ENCODE peak calls at places on chromosomes 7 and 10, in nine cellular contexts. Q, S, P, F, X, I, Z, L and T are unnamed samples.

GRCh38 chr7:137462074-137462715 is 118.7 kb upstream of the PTN start:
- DNase-seq in Q (no peak), S (no peak), P (no peak), F (no peak), X (no peak), I (no peak), Z (no peak), L (no peak), T (no peak)

GRCh38 chr7:16914771-16915170 is 33.0 kb upstream of the AGR3 start:
- DNase-seq in Q (no peak), S (no peak), P (no peak), F (no peak), X (no peak), I (peak; percentile 77), Z (no peak), L (no peak), T (no peak)

GRCh38 chr10:55628260-55628701 is 732.8 kb downstream of the ZWINT start:
- DNase-seq in Q (no peak), S (no peak), P (no peak), F (peak; percentile 54), X (no peak), I (no peak), Z (peak; percentile 70), L (no peak), T (no peak)

GRCh38 chr7:2953099-2953498 is 90.6 kb downstream of the CARD11 start:
- DNase-seq in Q (no peak), S (peak; percentile 34), P (no peak), F (no peak), X (no peak), I (no peak), Z (no peak), L (no peak), T (no peak)

GRCh38 chr10:97025613-97026242 is 160.0 kb downstream of the SLIT1 start:
- DNase-seq in Q (no peak), S (peak; percentile 53), P (peak; percentile 47), F (peak; percentile 21), X (no peak), I (peak; percentile 53), Z (no peak), L (peak; percentile 4), T (peak; percentile 30)

GRCh38 chr10:126242352-126243260 is 145.7 kb downstream of the ADAM12 start:
- DNase-seq in Q (peak; percentile 35), S (peak; percentile 11), P (no peak), F (peak; percentile 55), X (no peak), I (peak; percentile 96), Z (no peak), L (peak; percentile 91), T (no peak)

GRCh38 chr10:46098379-46098778 is 52.3 kb upstream of the MSMB start:
- DNase-seq in Q (no peak), S (no peak), P (no peak), F (no peak), X (no peak), I (no peak), Z (no peak), L (no peak), T (no peak)

GRCh38 chr10:33801705-33802104 is 467.2 kb upstream of the NRP1 start:
- DNase-seq in Q (no peak), S (no peak), P (no peak), F (no peak), X (no peak), I (peak; percentile 87), Z (no peak), L (no peak), T (no peak)

GRCh38 chr10:132640326-132641125 is 102.9 kb downstream of the INPP5A start:
- DNase-seq in Q (no peak), S (no peak), P (no peak), F (no peak), X (no peak), I (no peak), Z (no peak), L (no peak), T (no peak)

GRCh38 chr10:22345301-22346086 is at the start of gene SPAG6:
- DNase-seq in Q (peak; percentile 21), S (peak; percentile 42), P (peak; percentile 31), F (peak; percentile 70), X (peak; percentile 73), I (no peak), Z (peak; percentile 76), L (no peak), T (no peak)

GRCh38 chr10:69400936-69401335 is 15.8 kb downstream of the TACR2 start:
- DNase-seq in Q (no peak), S (no peak), P (no peak), F (no peak), X (no peak), I (no peak), Z (no peak), L (no peak), T (no peak)

GRCh38 chr7:129665013-129665401 is 53.5 kb downstream of the NRF1 start:
- DNase-seq in Q (no peak), S (no peak), P (no peak), F (no peak), X (no peak), I (peak; percentile 85), Z (no peak), L (no peak), T (no peak)

GRCh38 chr7:100963874-100964273 is 5.5 kb upstream of the MUC12 start:
- DNase-seq in Q (no peak), S (no peak), P (no peak), F (no peak), X (no peak), I (no peak), Z (no peak), L (no peak), T (no peak)

GRCh38 chr10:29113251-29113945 is 175.5 kb upstream of the LYZL1 start:
- DNase-seq in Q (no peak), S (no peak), P (no peak), F (no peak), X (no peak), I (no peak), Z (no peak), L (no peak), T (no peak)

GRCh38 chr7:92778972-92779371 is 57.4 kb downstream of the CDK6 start:
- DNase-seq in Q (no peak), S (peak; percentile 87), P (no peak), F (no peak), X (no peak), I (peak; percentile 58), Z (no peak), L (no peak), T (no peak)

GRCh38 chr7:95649546-95649945 is 53.2 kb upstream of the PDK4 start:
- DNase-seq in Q (no peak), S (no peak), P (no peak), F (no peak), X (no peak), I (no peak), Z (no peak), L (no peak), T (no peak)

GRCh38 chr7:40810274-40810673 is 675.5 kb downstream of the SUGCT start:
- DNase-seq in Q (no peak), S (no peak), P (no peak), F (no peak), X (no peak), I (peak; percentile 79), Z (no peak), L (no peak), T (no peak)

GRCh38 chr7:98755138-98755898 is 114.5 kb downstream of the TMEM130 start:
- DNase-seq in Q (no peak), S (peak; percentile 27), P (no peak), F (no peak), X (no peak), I (peak; percentile 50), Z (no peak), L (no peak), T (no peak)

GRCh38 chr7:46651070-46651469 is 730.0 kb upstream of the IGFBP3 start:
- DNase-seq in Q (no peak), S (no peak), P (no peak), F (no peak), X (no peak), I (no peak), Z (no peak), L (no peak), T (no peak)

GRCh38 chr10:101772895-101773761 is 2.8 kb downstream of the FGF8 start:
- DNase-seq in Q (no peak), S (no peak), P (no peak), F (no peak), X (no peak), I (no peak), Z (no peak), L (no peak), T (no peak)

GRCh38 chr10:14543048-14543903 is 212.6 kb upstream of the FRMD4A start:
- DNase-seq in Q (no peak), S (no peak), P (peak; percentile 50), F (no peak), X (no peak), I (no peak), Z (no peak), L (no peak), T (peak; percentile 52)

GRCh38 chr10:95867866-95868265 is 39.9 kb upstream of the CC2D2B start:
- DNase-seq in Q (no peak), S (no peak), P (no peak), F (no peak), X (no peak), I (no peak), Z (no peak), L (no peak), T (no peak)

GRCh38 chr7:132049462-132050304 is 493.3 kb upstream of the PODXL start:
- DNase-seq in Q (no peak), S (peak; percentile 61), P (no peak), F (no peak), X (no peak), I (peak; percentile 59), Z (peak; percentile 55), L (peak; percentile 11), T (no peak)

GRCh38 chr10:123821136-123821535 is 70.5 kb downstream of the CPXM2 start:
- DNase-seq in Q (no peak), S (no peak), P (no peak), F (no peak), X (no peak), I (no peak), Z (no peak), L (no peak), T (no peak)

GRCh38 chr10:58041901-58042300 is 225.8 kb downstream of the IPMK start:
- DNase-seq in Q (no peak), S (no peak), P (no peak), F (no peak), X (no peak), I (no peak), Z (no peak), L (no peak), T (no peak)

GRCh38 chr7:133434246-133434865 is 181.5 kb downstream of the EXOC4 start:
- DNase-seq in Q (no peak), S (peak; percentile 15), P (no peak), F (peak; percentile 17), X (no peak), I (peak; percentile 54), Z (no peak), L (peak; percentile 46), T (no peak)